ENCODE peak calls at places on chromosomes 2 and 18, in ten cellular contexts. One of them, this sample, is unnamed.

GRCh38 chr2:26011990-26012856 is 21.7 kb upstream of the RAB10 start:
- DNase-seq in GM12878: no peak
- DNase-seq in K562: peak
- DNase-seq in spleen: no peak
- DNase-seq in HepG2: peak
- DNase-seq in SK-N-MC: no peak
- DNase-seq in HCT116: peak
- DNase-seq in stomach: peak
- DNase-seq in breast epithelium: peak
- DNase-seq in sigmoid colon: peak
- DNase-seq in this sample: no peak

GRCh38 chr2:215751200-215751910 is 262.0 kb downstream of the MREG start:
- DNase-seq in HCT116: no peak
- DNase-seq in stomach: no peak
- DNase-seq in sigmoid colon: no peak
- DNase-seq in breast epithelium: no peak
- DNase-seq in HepG2: peak
- DNase-seq in spleen: no peak
- DNase-seq in SK-N-MC: no peak
- DNase-seq in GM12878: no peak
- DNase-seq in K562: no peak
- DNase-seq in this sample: no peak

GRCh38 chr2:64330281-64330680 is 123.7 kb upstream of the LGALSL start:
- DNase-seq in SK-N-MC: no peak
- DNase-seq in GM12878: no peak
- DNase-seq in stomach: no peak
- DNase-seq in K562: no peak
- DNase-seq in HCT116: no peak
- DNase-seq in spleen: no peak
- DNase-seq in breast epithelium: no peak
- DNase-seq in HepG2: no peak
- DNase-seq in sigmoid colon: no peak
- DNase-seq in this sample: no peak

GRCh38 chr18:79928563-79928960 is 22.9 kb downstream of the SLC66A2 start:
- DNase-seq in GM12878: no peak
- DNase-seq in breast epithelium: no peak
- DNase-seq in spleen: peak
- DNase-seq in HCT116: no peak
- DNase-seq in HepG2: no peak
- DNase-seq in sigmoid colon: peak
- DNase-seq in SK-N-MC: no peak
- DNase-seq in K562: no peak
- DNase-seq in stomach: peak
- DNase-seq in this sample: peak

GRCh38 chr2:2791031-2791430 is 460.0 kb upstream of the MYT1L start:
- DNase-seq in SK-N-MC: no peak
- DNase-seq in HepG2: no peak
- DNase-seq in GM12878: no peak
- DNase-seq in sigmoid colon: no peak
- DNase-seq in breast epithelium: no peak
- DNase-seq in HCT116: no peak
- DNase-seq in spleen: no peak
- DNase-seq in K562: no peak
- DNase-seq in stomach: no peak
- DNase-seq in this sample: no peak

GRCh38 chr2:152336854-152337510 is 2.0 kb downstream of the FMNL2 start:
- DNase-seq in K562: no peak
- DNase-seq in HepG2: no peak
- DNase-seq in spleen: no peak
- DNase-seq in breast epithelium: no peak
- DNase-seq in stomach: peak
- DNase-seq in SK-N-MC: no peak
- DNase-seq in HCT116: no peak
- DNase-seq in GM12878: no peak
- DNase-seq in sigmoid colon: peak
- DNase-seq in this sample: no peak

GRCh38 chr18:58044370-58045264 is 591 bp downstream of the NEDD4L start:
- DNase-seq in stomach: peak
- DNase-seq in HCT116: no peak
- DNase-seq in GM12878: no peak
- DNase-seq in HepG2: no peak
- DNase-seq in sigmoid colon: peak
- DNase-seq in breast epithelium: peak
- DNase-seq in spleen: peak
- DNase-seq in SK-N-MC: no peak
- DNase-seq in K562: peak
- DNase-seq in this sample: peak

GRCh38 chr2:127434515-127434914 is 16.3 kb downstream of the PROC start:
- DNase-seq in GM12878: no peak
- DNase-seq in HepG2: no peak
- DNase-seq in HCT116: no peak
- DNase-seq in SK-N-MC: no peak
- DNase-seq in sigmoid colon: no peak
- DNase-seq in K562: no peak
- DNase-seq in spleen: no peak
- DNase-seq in stomach: no peak
- DNase-seq in breast epithelium: peak
- DNase-seq in this sample: no peak

GRCh38 chr2:240909216-240909974 is 3.3 kb downstream of the CROCC2 start:
- DNase-seq in HCT116: no peak
- DNase-seq in GM12878: no peak
- DNase-seq in breast epithelium: no peak
- DNase-seq in K562: no peak
- DNase-seq in SK-N-MC: no peak
- DNase-seq in sigmoid colon: no peak
- DNase-seq in HepG2: no peak
- DNase-seq in spleen: no peak
- DNase-seq in stomach: peak
- DNase-seq in this sample: no peak

GRCh38 chr2:44602446-44602845 is 240.7 kb downstream of the CAMKMT start:
- DNase-seq in breast epithelium: no peak
- DNase-seq in HCT116: no peak
- DNase-seq in stomach: no peak
- DNase-seq in spleen: no peak
- DNase-seq in SK-N-MC: no peak
- DNase-seq in HepG2: no peak
- DNase-seq in K562: no peak
- DNase-seq in GM12878: no peak
- DNase-seq in sigmoid colon: no peak
- DNase-seq in this sample: no peak

GRCh38 chr2:101305492-101306123 is 2.9 kb downstream of the RNF149 start:
- DNase-seq in sigmoid colon: no peak
- DNase-seq in breast epithelium: no peak
- DNase-seq in SK-N-MC: no peak
- DNase-seq in GM12878: no peak
- DNase-seq in stomach: no peak
- DNase-seq in HepG2: no peak
- DNase-seq in K562: peak
- DNase-seq in HCT116: no peak
- DNase-seq in spleen: no peak
- DNase-seq in this sample: no peak

GRCh38 chr18:66752733-66753132 is 148.8 kb upstream of the CDH19 start:
- DNase-seq in HCT116: no peak
- DNase-seq in stomach: no peak
- DNase-seq in breast epithelium: no peak
- DNase-seq in GM12878: no peak
- DNase-seq in spleen: no peak
- DNase-seq in sigmoid colon: no peak
- DNase-seq in K562: no peak
- DNase-seq in SK-N-MC: no peak
- DNase-seq in HepG2: no peak
- DNase-seq in this sample: no peak

DNA sequence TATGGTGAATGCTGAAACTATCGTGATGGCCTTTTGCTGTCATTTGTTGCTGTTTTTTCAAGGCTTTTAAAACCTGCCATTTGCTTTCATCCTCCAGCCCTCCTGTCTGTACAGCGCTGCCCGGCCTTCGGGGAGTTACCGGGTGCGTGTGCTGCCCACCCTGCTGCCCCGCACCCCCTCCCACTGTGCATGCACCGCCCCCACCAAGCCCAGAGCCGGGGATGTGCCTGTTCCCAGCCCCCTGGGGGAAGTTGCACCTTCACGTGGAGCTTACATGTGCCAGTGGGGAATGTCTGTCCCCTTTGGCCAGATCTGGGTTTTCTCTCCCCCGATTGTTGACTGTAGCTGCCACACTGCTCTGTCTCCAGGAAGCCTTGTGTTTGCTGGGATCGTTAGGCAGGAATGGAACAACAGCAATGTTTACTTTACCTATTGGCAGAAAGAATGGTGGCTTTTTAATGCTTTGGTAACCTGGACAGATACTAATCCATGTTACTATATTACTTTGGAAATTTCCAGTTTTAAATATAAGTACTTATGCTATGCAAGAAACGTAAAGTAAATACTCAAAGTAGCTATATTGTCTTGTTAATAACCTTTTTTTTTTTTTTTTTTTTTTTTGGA is 64.8 kb upstream of the RBM44 start:
- DNase-seq in HCT116: no peak
- DNase-seq in SK-N-MC: no peak
- DNase-seq in stomach: peak
- DNase-seq in spleen: no peak
- DNase-seq in breast epithelium: peak
- DNase-seq in sigmoid colon: peak
- DNase-seq in GM12878: no peak
- DNase-seq in HepG2: peak
- DNase-seq in K562: no peak
- DNase-seq in this sample: no peak
- TF ChIP-seq POLR2AphosphoS5 in HCT116: no peak
- TF ChIP-seq POLR2AphosphoS5 in SK-N-MC: no peak
- TF ChIP-seq POLR2AphosphoS5 in stomach: peak
- TF ChIP-seq POLR2AphosphoS5 in spleen: no peak
- TF ChIP-seq POLR2AphosphoS5 in breast epithelium: peak
- TF ChIP-seq POLR2AphosphoS5 in sigmoid colon: peak
- TF ChIP-seq POLR2AphosphoS5 in GM12878: no peak
- TF ChIP-seq POLR2AphosphoS5 in HepG2: no peak
- TF ChIP-seq POLR2AphosphoS5 in K562: no peak
- TF ChIP-seq POLR2AphosphoS5 in this sample: no peak

GRCh38 chr2:237223208-237223861 is 137.6 kb downstream of the COPS8 start:
- DNase-seq in sigmoid colon: no peak
- DNase-seq in HCT116: no peak
- DNase-seq in SK-N-MC: no peak
- DNase-seq in HepG2: no peak
- DNase-seq in K562: no peak
- DNase-seq in breast epithelium: peak
- DNase-seq in GM12878: no peak
- DNase-seq in spleen: no peak
- DNase-seq in stomach: no peak
- DNase-seq in this sample: no peak
- TF ChIP-seq POLR2AphosphoS5 in sigmoid colon: no peak
- TF ChIP-seq POLR2AphosphoS5 in HCT116: no peak
- TF ChIP-seq POLR2AphosphoS5 in SK-N-MC: no peak
- TF ChIP-seq POLR2AphosphoS5 in HepG2: no peak
- TF ChIP-seq POLR2AphosphoS5 in K562: no peak
- TF ChIP-seq POLR2AphosphoS5 in breast epithelium: no peak
- TF ChIP-seq POLR2AphosphoS5 in GM12878: no peak
- TF ChIP-seq POLR2AphosphoS5 in spleen: no peak
- TF ChIP-seq POLR2AphosphoS5 in stomach: no peak
- TF ChIP-seq POLR2AphosphoS5 in this sample: no peak

DNA sequence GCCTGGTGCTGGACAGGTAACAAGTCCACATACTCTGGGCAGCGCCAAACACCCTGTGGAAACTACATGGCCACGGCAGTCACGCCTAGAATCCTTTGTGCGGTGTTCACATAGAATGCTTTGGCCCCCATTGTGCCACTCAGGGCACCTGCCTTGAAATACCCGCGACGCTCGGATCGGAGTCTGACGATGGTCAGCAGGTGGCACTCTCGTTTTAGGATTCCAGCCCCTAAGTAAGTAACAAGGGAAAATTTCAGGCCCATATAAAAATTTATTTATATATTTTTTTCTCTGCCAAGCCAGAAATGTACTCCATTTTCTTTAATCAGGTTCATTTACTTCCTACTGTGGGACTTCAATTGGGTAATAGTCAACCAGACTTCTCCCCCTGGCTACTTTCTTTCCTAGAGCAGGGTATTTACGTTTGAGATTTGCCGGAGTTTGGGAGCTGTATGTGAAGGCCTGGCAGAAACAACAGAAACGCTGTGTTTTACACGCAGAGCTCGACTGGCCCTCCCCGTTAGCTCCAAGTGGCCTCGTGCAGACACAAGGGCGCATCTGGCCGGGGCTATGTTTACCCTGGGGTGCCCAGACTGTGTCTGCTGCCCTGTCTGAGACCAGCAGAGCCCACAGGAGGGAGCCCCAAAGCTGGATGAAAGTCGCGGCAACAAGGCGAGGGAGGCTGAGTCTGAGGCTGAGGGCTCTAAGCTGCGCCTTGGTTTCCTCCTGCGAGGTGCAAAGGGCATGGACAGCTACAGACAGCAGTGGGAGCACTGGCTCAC is 41.6 kb downstream of the LRRC30 start:
- DNase-seq in SK-N-MC: peak
- DNase-seq in K562: peak
- DNase-seq in stomach: peak
- DNase-seq in HCT116: no peak
- DNase-seq in breast epithelium: peak
- DNase-seq in GM12878: no peak
- DNase-seq in HepG2: peak
- DNase-seq in sigmoid colon: peak
- DNase-seq in spleen: no peak
- DNase-seq in this sample: peak
- TF ChIP-seq POLR2AphosphoS5 in SK-N-MC: no peak
- TF ChIP-seq POLR2AphosphoS5 in K562: no peak
- TF ChIP-seq POLR2AphosphoS5 in stomach: no peak
- TF ChIP-seq POLR2AphosphoS5 in HCT116: no peak
- TF ChIP-seq POLR2AphosphoS5 in breast epithelium: no peak
- TF ChIP-seq POLR2AphosphoS5 in GM12878: no peak
- TF ChIP-seq POLR2AphosphoS5 in HepG2: no peak
- TF ChIP-seq POLR2AphosphoS5 in sigmoid colon: no peak
- TF ChIP-seq POLR2AphosphoS5 in spleen: no peak
- TF ChIP-seq POLR2AphosphoS5 in this sample: peak

GRCh38 chr2:43073373-43073772 is 153.0 kb downstream of the ZFP36L2 start:
- DNase-seq in GM12878: no peak
- DNase-seq in stomach: no peak
- DNase-seq in sigmoid colon: no peak
- DNase-seq in breast epithelium: no peak
- DNase-seq in SK-N-MC: peak
- DNase-seq in HepG2: no peak
- DNase-seq in HCT116: no peak
- DNase-seq in K562: peak
- DNase-seq in spleen: peak
- DNase-seq in this sample: no peak
- TF ChIP-seq POLR2AphosphoS5 in GM12878: no peak
- TF ChIP-seq POLR2AphosphoS5 in stomach: peak
- TF ChIP-seq POLR2AphosphoS5 in sigmoid colon: no peak
- TF ChIP-seq POLR2AphosphoS5 in breast epithelium: no peak
- TF ChIP-seq POLR2AphosphoS5 in SK-N-MC: no peak
- TF ChIP-seq POLR2AphosphoS5 in HepG2: no peak
- TF ChIP-seq POLR2AphosphoS5 in HCT116: no peak
- TF ChIP-seq POLR2AphosphoS5 in K562: no peak
- TF ChIP-seq POLR2AphosphoS5 in spleen: no peak
- TF ChIP-seq POLR2AphosphoS5 in this sample: no peak